ENCODE peak calls at places on chromosomes 6 and 20, in nine cellular contexts. G is adipocyte; R is NCI-H1048; J is adrenal gland; T is T-cell; U is T-helper 2 cell; D is CD8-positive, alpha-beta memory T cell; P is NCI-H510A treated with DMSO at 0.1 percent for 48 hours; A is left cardiac atrium. N is an unnamed sample.

GRCh38 chr20:54062812-54063280 is 7.5 kb downstream of the BCAS1 start:
- DNase-seq in J (no peak), T (no peak), U (peak), G (peak), A (no peak), R (peak), P (peak), D (no peak), N (peak)

GRCh38 chr6:145076110-145076841 is 659.0 kb downstream of the EPM2A start:
- DNase-seq in J (no peak), A (no peak), D (no peak), U (no peak), P (no peak), G (no peak), R (no peak), T (no peak), N (no peak)

GRCh38 chr6:96394727-96395126 is 126.9 kb upstream of the UFL1 start:
- DNase-seq in A (no peak), D (no peak), U (peak), P (peak), R (no peak), T (no peak), J (peak), G (no peak), N (no peak)

GRCh38 chr20:4603724-4604123 is 118.0 kb upstream of the PRND start:
- DNase-seq in J (no peak), D (no peak), P (no peak), A (no peak), G (no peak), T (no peak), R (no peak), U (no peak), N (no peak)

GRCh38 chr20:5569021-5569420 is 181.2 kb upstream of the SHLD1 start:
- DNase-seq in U (peak), G (peak), D (peak), J (no peak), T (peak), R (no peak), A (no peak), P (peak), N (peak)

GRCh38 chr6:36364669-36365479 is 22.6 kb downstream of the ETV7 start:
- DNase-seq in G (no peak), P (no peak), D (no peak), R (no peak), T (no peak), A (no peak), J (peak), U (peak), N (no peak)

GRCh38 chr6:43774776-43775583 is 5.0 kb downstream of the VEGFA start:
- DNase-seq in G (peak), T (peak), R (peak), P (peak), A (peak), D (peak), U (peak), J (peak), N (peak)

GRCh38 chr6:45746046-45746445 is 269.6 kb downstream of the CLIC5 start:
- DNase-seq in J (no peak), T (no peak), D (no peak), U (no peak), P (no peak), A (no peak), G (peak), R (no peak), N (no peak)

GRCh38 chr6:136421537-136422158 is 128.6 kb downstream of the MAP7 start:
- DNase-seq in D (no peak), P (no peak), A (no peak), G (no peak), T (no peak), U (no peak), R (no peak), J (no peak), N (no peak)

GRCh38 chr6:114874384-114874783 is 531.6 kb upstream of the HS3ST5 start:
- DNase-seq in P (no peak), U (no peak), R (no peak), A (no peak), D (no peak), J (no peak), T (no peak), G (no peak), N (no peak)

GRCh38 chr6:161828355-161828754 is 554.5 kb upstream of the AGPAT4 start:
- DNase-seq in A (no peak), J (no peak), U (no peak), D (no peak), G (no peak), R (no peak), T (no peak), P (no peak), N (no peak)

GRCh38 chr6:10532392-10532791 is 11.2 kb downstream of the GCNT2 start:
- DNase-seq in A (no peak), J (no peak), G (no peak), P (no peak), D (no peak), U (no peak), R (no peak), T (no peak), N (no peak)

GRCh38 chr6:125853740-125854139 is 63.0 kb downstream of the NCOA7 start:
- DNase-seq in T (no peak), P (no peak), G (peak), J (no peak), U (no peak), R (no peak), D (no peak), A (no peak), N (no peak)

GRCh38 chr6:113172531-113172966 is 684.6 kb upstream of the MARCKS start:
- DNase-seq in U (no peak), J (peak), D (no peak), T (no peak), P (no peak), G (peak), A (peak), R (no peak), N (no peak)

N was measured in central memory CD4-positive, alpha-beta T cell.